ENCODE peak calls at places on chromosomes 7 and 10, in four cellular contexts. M is GM12891, J is K562, P is GM12878. G is an unnamed sample.

GRCh38 chr10:48474764-48475365 is 130.0 kb downstream of the ARHGAP22 start:
- DNase-seq in M (no peak), P (no peak), J (no peak), G (no peak)

GRCh38 chr7:94971051-94971867 is 63.9 kb downstream of the PPP1R9A start:
- DNase-seq in P (no peak), M (no peak), J (no peak), G (no peak)

GRCh38 chr10:4338768-4339167 is 487.2 kb upstream of the AKR1E2 start:
- DNase-seq in J (no peak), M (no peak), P (no peak), G (no peak)

GRCh38 chr7:36312915-36313334 is 76.7 kb upstream of the ANLN start:
- DNase-seq in M (no peak), P (no peak), J (no peak), G (no peak)

GRCh38 chr7:137652721-137653120 is 194.1 kb downstream of the DGKI start:
- DNase-seq in M (no peak), J (no peak), P (no peak), G (no peak)

GRCh38 chr10:44628921-44629320 is 244.0 kb upstream of the CXCL12 start:
- DNase-seq in M (no peak), J (no peak), P (no peak), G (no peak)

GRCh38 chr7:154853727-154854095 is 149.2 kb downstream of the PAXIP1 start:
- DNase-seq in P (no peak), J (no peak), M (no peak), G (no peak)

GRCh38 chr10:61882621-61883375 is 18.7 kb upstream of the ARID5B start:
- DNase-seq in M (no peak), P (no peak), J (no peak), G (no peak)

GRCh38 chr7:42175834-42176745 is 60.9 kb downstream of the GLI3 start:
- DNase-seq in J (no peak), P (no peak), M (no peak), G (no peak)

GRCh38 chr7:94511763-94512162 is 2.2 kb downstream of the CASD1 start:
- DNase-seq in P (no peak), J (no peak), M (no peak), G (no peak)

GRCh38 chr10:31011660-31012022 is 20.0 kb downstream of the ZNF438 start:
- DNase-seq in P (no peak), J (no peak), M (no peak), G (no peak)

GRCh38 chr7:95312561-95312960 is 11.8 kb downstream of the PON1 start:
- DNase-seq in P (no peak), J (no peak), M (no peak), G (no peak)

GRCh38 chr7:114791771-114792170 is 130.1 kb upstream of the MDFIC start:
- DNase-seq in J (no peak), M (no peak), P (no peak), G (no peak)

GRCh38 chr10:125158528-125159485 is 1.6 kb downstream of the CTBP2 start:
- DNase-seq in J (peak), P (no peak), M (no peak), G (no peak)

GRCh38 chr10:47088656-47089354 is 177.6 kb downstream of the PTPN20 start:
- DNase-seq in J (no peak), P (no peak), M (no peak), G (no peak)

GRCh38 chr7:4282434-4283223 is 399.5 kb upstream of the FOXK1 start:
- DNase-seq in J (no peak), P (no peak), M (no peak), G (no peak)

GRCh38 chr10:25226775-25227682 is 52.2 kb downstream of the GPR158 start:
- DNase-seq in J (peak), M (no peak), P (peak), G (peak)

GRCh38 chr10:74314166-74314565 is 163.1 kb downstream of the ADK start:
- DNase-seq in M (no peak), J (no peak), P (no peak), G (no peak)

GRCh38 chr10:98374176-98374969 is 40.6 kb downstream of the PYROXD2 start:
- DNase-seq in J (no peak), M (no peak), P (no peak), G (no peak)

GRCh38 chr10:131014271-131014670 is 297.2 kb downstream of the TCERG1L start:
- DNase-seq in J (no peak), M (no peak), P (no peak), G (no peak)

GRCh38 chr7:131600578-131600977 is 44.1 kb upstream of the PODXL start:
- DNase-seq in J (no peak), M (no peak), P (no peak), G (no peak)

GRCh38 chr10:102710604-102711003 is 3.6 kb downstream of the ARL3 start:
- DNase-seq in P (no peak), M (no peak), J (no peak), G (no peak)

GRCh38 chr10:3350205-3350604 is 177.6 kb upstream of the PITRM1 start:
- DNase-seq in J (no peak), M (no peak), P (no peak), G (no peak)

GRCh38 chr10:13158401-13158800 is 3.0 kb upstream of the MCM10 start:
- DNase-seq in M (no peak), J (no peak), P (no peak), G (no peak)

GRCh38 chr10:27715505-27715904 is 30.1 kb downstream of the MKX start:
- DNase-seq in P (no peak), J (no peak), M (no peak), G (no peak)

GRCh38 chr10:91090761-91091529 is 129.5 kb upstream of the PCGF5 start:
- DNase-seq in M (no peak), P (no peak), J (no peak), G (no peak)

GRCh38 chr10:91091780-91092179 is 128.7 kb upstream of the PCGF5 start:
- DNase-seq in M (no peak), J (no peak), P (no peak), G (no peak)

DNA sequence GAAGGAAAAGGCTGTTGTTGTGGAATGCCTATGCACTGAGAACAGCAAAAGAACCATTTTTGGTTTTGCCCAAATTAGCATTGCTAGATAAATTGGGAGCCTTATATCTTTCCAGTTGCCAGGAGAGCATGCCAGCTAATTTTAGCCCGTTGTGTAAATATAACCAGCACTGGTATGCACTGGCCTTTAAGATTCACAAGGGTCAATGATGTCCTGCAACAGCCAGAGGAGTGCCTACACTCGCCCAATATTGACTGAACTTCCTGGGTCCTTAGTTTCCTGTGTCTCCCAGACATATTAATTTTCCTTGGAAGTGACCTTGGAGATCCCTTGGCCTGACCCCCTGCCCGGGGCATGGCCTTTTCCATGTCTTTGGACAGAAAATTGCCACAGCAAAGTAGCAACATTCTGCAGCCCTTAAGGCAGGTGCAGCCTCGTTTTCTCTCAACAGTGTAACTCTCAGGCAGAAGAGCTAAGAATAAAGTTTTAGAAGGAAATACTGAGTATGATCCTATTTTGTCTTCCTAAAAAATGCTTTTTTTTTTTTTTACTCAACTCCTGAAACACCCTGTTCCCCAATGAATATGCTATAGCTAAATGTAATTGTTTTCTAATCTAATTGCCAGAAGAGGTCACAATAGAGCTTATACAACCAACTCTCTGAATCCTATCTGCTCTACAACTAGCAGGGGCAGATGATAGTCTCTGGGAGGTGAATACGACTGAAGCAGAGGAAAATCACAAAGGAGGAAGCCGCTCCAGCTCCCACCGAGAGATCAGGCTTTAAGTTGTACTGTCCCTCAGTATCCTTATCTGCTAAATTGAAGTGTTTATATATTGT is 131.9 kb upstream of the PCGF5 start:
- DNase-seq in P (no peak), J (peak), M (no peak), G (no peak)
- TF ChIP-seq SPI1 in P (no peak), J (no peak), M (no peak), G (no peak)

GRCh38 chr10:132510174-132510611 is 27.4 kb upstream of the INPP5A start:
- DNase-seq in P (no peak), J (no peak), M (no peak), G (no peak)

GRCh38 chr10:132509506-132510173 is 27.9 kb upstream of the INPP5A start:
- DNase-seq in J (no peak), P (no peak), M (no peak), G (no peak)

GRCh38 chr10:132511692-132512442 is 25.7 kb upstream of the INPP5A start:
- DNase-seq in J (no peak), P (no peak), M (no peak), G (no peak)

GRCh38 chr10:132512693-132513345 is 24.8 kb upstream of the INPP5A start:
- DNase-seq in J (no peak), P (no peak), M (no peak), G (no peak)

GRCh38 chr10:132511092-132511491 is 26.5 kb upstream of the INPP5A start:
- DNase-seq in M (no peak), J (no peak), P (peak), G (no peak)
- TF ChIP-seq SPI1 in M (no peak), J (no peak), P (no peak), G (no peak)

GRCh38 chr10:43237128-43237527 is 29.7 kb downstream of the RASGEF1A start:
- DNase-seq in P (no peak), J (no peak), M (no peak), G (no peak)

GRCh38 chr10:43239756-43240155 is 27.1 kb downstream of the RASGEF1A start:
- DNase-seq in P (no peak), J (no peak), M (no peak), G (no peak)

GRCh38 chr10:43236176-43236850 is 30.6 kb downstream of the RASGEF1A start:
- DNase-seq in P (no peak), J (no peak), M (no peak), G (no peak)

GRCh38 chr10:43238462-43238861 is 28.4 kb downstream of the RASGEF1A start:
- DNase-seq in P (no peak), J (no peak), M (no peak), G (no peak)

DNA sequence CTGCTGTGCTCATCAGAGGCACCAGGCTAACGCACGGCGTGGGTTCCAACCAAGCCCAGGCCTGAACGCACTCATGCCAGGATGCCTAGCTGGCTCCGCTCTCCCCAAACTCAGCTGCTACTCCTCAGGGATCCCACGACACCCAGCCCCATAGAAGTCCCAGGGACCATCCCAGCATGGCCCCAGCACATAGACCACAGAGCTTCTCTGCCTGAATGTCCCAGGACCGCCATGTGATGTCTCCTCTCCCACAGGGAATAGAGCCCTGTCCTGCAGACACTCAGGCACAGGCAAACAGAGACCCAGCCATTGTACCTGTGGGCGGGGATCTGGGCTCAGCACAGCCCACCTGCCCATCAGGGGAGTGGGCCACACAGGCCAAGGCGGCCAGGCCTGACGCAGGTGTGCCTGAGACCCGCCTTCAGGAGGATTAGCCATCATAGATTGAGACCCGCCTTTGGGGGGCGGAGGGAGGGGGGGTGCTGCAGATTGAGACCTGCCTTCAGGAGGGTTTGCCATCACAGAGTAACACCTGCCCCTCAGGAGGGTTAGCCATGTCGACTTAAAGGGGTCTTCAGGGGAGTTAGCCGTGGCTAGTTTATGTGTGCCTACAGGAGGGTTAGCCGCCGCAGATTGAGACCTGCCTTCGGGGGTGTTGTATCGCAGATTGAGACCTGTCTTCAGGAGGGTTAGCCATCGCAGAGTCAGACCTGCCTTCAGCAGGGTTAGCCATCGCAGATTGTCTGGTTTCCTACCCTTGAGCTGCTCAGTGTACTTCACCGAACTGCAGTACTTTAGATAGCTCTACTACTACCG is 29.0 kb downstream of the RASGEF1A start:
- DNase-seq in M (no peak), P (no peak), J (no peak), G (no peak)
- TF ChIP-seq SPI1 in M (no peak), P (no peak), J (no peak), G (no peak)

DNA sequence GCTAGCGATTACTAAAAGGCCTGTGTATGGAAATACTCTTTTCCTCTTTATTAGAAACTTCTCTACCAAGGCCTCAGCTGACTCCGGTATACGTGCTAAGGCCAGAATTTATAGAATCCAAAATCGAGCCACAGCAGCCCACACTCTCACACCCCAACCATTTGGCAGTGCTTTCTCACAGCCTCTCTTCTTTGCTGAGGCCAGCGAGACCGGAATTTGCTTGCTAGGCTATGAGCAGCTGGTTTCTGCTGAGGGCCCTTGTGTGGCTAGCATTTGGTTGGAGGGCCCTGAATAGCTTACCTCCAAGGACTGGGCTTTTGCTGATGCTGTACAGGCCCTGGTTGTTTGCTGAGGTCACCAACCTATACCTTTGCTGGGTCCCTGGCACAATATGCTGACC is 46.1 kb downstream of the ITGB8 start:
- DNase-seq in M (no peak), P (no peak), J (no peak), G (no peak)
- TF ChIP-seq SPI1 in M (no peak), P (no peak), J (no peak), G (no peak)

GRCh38 chr7:18580945-18581344 is 85.4 kb downstream of the HDAC9 start:
- DNase-seq in J (no peak), M (no peak), P (no peak), G (no peak)

DNA sequence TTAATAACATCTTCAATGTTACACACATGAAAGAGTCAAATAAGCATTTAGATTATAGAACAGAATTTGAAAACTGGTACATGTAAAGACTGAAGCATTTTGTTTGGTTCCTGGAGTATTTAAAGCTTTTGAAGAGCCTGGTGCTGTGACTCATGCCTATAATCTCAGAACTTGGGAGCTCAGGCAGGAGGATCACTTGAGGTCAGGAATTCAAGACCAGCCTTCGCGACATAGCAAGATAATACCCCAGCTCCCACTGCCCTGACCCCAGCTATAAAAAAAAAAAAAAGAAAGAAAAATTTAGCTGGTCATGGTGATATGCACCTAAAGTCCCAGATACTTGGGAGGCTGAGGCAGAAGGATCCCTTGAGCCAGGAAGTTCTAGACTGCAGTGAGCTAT is 87.8 kb downstream of the HDAC9 start:
- DNase-seq in P (no peak), M (no peak), J (no peak), G (no peak)
- TF ChIP-seq SPI1 in P (no peak), M (no peak), J (no peak), G (no peak)

GRCh38 chr7:135286876-135287275 is 53.2 kb downstream of the STRA8 start:
- DNase-seq in J (no peak), M (no peak), P (no peak), G (no peak)

GRCh38 chr7:135281363-135281949 is 47.8 kb downstream of the STRA8 start:
- DNase-seq in J (peak), M (peak), P (peak), G (peak)

GRCh38 chr7:135285547-135285946 is 51.9 kb downstream of the STRA8 start:
- DNase-seq in P (no peak), M (no peak), J (no peak), G (no peak)

GRCh38 chr7:135283959-135284638 is 50.5 kb downstream of the STRA8 start:
- DNase-seq in J (no peak), P (no peak), M (no peak), G (no peak)

DNA sequence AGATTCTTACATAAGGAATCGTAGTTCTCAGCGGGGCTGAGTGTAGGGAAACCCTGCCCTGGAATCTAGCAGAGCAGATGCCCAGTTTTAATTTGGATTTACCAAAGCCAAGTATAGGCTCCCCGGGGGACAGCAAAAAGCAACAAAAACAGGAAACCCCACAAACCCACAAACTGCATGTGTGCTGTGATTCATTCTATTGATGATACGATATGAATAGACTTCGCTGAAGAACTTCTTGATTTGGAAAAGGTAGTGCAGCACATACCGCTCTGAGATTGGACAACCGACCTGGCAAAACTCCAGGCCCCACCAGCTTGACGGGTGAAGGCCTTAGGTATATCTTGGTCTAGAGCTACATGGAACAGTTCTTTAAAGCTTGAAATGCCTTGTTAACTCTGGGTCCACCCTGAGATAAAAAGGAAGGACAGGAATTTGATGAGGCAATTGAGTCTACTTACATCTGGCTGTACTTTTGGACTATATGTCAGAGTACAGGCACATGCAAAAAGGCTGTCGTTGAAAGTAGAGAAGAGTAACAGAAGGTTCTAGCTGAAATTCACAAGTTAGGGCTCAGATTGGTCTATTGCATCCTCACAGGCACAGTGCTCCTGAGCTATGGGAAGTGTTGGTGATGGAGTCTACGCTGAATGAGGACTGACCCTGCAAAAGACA is 49.1 kb downstream of the STRA8 start:
- DNase-seq in J (no peak), M (no peak), P (no peak), G (no peak)
- TF ChIP-seq SPI1 in J (no peak), M (no peak), P (no peak), G (no peak)

DNA sequence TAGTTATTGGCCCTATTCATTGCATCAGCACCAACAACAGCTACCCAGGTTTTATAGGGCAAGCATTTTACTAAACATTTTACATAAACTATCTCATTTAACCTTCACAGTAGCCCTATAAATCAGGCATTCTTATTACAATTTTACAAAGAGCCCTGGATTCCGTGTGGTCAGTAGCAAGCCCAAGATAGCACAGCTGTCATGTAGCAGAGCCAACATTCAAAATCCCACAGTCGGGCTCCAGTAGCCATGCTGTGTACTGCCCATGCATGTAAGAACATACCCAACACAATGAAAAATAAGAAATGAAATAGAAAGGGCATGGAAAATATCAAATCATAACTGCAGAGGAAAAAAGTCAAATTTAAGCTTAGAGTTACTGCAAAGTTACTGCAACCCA is 102.3 kb downstream of the NPSR1 start:
- DNase-seq in P (no peak), M (no peak), J (no peak), G (no peak)
- TF ChIP-seq SPI1 in P (no peak), M (no peak), J (no peak), G (no peak)